ENCODE peak calls at places on chromosomes 1 and 21, in four cellular contexts. P is HL-60, G is Panc1, E is SK-N-MC. O is an unnamed sample.

GRCh38 chr21:37983336-37984095 is 67.3 kb upstream of the KCNJ6 start:
- DNase-seq in P (no peak), G (no peak), E (no peak), O (no peak)

GRCh38 chr1:31575373-31576140 is 758 bp upstream of the TINAGL1 start:
- DNase-seq in P (no peak), G (no peak), E (no peak), O (peak)

GRCh38 chr1:62613325-62613727 is 16.0 kb downstream of the ANGPTL3 start:
- DNase-seq in P (no peak), G (no peak), E (no peak), O (no peak)

GRCh38 chr1:112998592-112999235 is 42.7 kb upstream of the SLC16A1 start:
- DNase-seq in P (peak), G (no peak), E (peak), O (peak)

GRCh38 chr1:104082221-104082620 is 332.5 kb downstream of the AMY1C start:
- DNase-seq in P (no peak), G (no peak), E (no peak), O (no peak)

GRCh38 chr1:168161459-168161858 is 17.3 kb upstream of the TIPRL start:
- DNase-seq in P (no peak), G (no peak), E (peak), O (no peak)

GRCh38 chr1:65964123-65964522 is 171.4 kb downstream of the PDE4B start:
- DNase-seq in P (no peak), G (no peak), E (no peak), O (no peak)

GRCh38 chr21:16535100-16535418 is 805.3 kb downstream of the USP25 start:
- DNase-seq in P (no peak), G (no peak), E (no peak), O (peak)

GRCh38 chr1:8011923-8012858 is 13.9 kb downstream of the ERRFI1 start:
- DNase-seq in P (no peak), G (no peak), E (no peak), O (no peak)

GRCh38 chr1:222413436-222413835 is 134.5 kb downstream of the HHIPL2 start:
- DNase-seq in P (no peak), G (no peak), E (no peak), O (no peak)

GRCh38 chr1:32782086-32782485 is 35.1 kb downstream of the YARS1 start:
- DNase-seq in P (no peak), G (no peak), E (no peak), O (no peak)

GRCh38 chr1:10790155-10790707 is 6.2 kb downstream of the CASZ1 start:
- DNase-seq in P (no peak), G (no peak), E (no peak), O (no peak)

GRCh38 chr1:74858136-74858535 is 125.2 kb downstream of the TYW3 start:
- DNase-seq in P (no peak), G (no peak), E (no peak), O (no peak)

GRCh38 chr1:31689394-31689793 is 14.4 kb downstream of the COL16A1 start:
- DNase-seq in P (no peak), G (no peak), E (no peak), O (no peak)

GRCh38 chr1:169795687-169796086 is 980 bp upstream of the METTL18 start:
- DNase-seq in P (peak), G (no peak), E (no peak), O (no peak)

GRCh38 chr1:44807364-44808062 is 362 bp upstream of the DYNLT4 start:
- DNase-seq in P (peak), G (peak), E (no peak), O (peak)

GRCh38 chr1:103523346-103523745 is 2.2 kb upstream of the RNPC3 start:
- DNase-seq in P (no peak), G (no peak), E (no peak), O (no peak)

GRCh38 chr1:226444901-226445300 is 37.0 kb upstream of the PARP1 start:
- DNase-seq in P (no peak), G (no peak), E (no peak), O (no peak)

GRCh38 chr1:226446058-226446457 is 38.2 kb upstream of the PARP1 start:
- DNase-seq in P (no peak), G (no peak), E (no peak), O (no peak)

GRCh38 chr1:226443439-226443838 is 35.5 kb upstream of the PARP1 start:
- DNase-seq in P (no peak), G (no peak), E (no peak), O (no peak)

GRCh38 chr1:226449823-226450222 is 41.9 kb upstream of the PARP1 start:
- DNase-seq in P (no peak), G (no peak), E (no peak), O (no peak)

DNA sequence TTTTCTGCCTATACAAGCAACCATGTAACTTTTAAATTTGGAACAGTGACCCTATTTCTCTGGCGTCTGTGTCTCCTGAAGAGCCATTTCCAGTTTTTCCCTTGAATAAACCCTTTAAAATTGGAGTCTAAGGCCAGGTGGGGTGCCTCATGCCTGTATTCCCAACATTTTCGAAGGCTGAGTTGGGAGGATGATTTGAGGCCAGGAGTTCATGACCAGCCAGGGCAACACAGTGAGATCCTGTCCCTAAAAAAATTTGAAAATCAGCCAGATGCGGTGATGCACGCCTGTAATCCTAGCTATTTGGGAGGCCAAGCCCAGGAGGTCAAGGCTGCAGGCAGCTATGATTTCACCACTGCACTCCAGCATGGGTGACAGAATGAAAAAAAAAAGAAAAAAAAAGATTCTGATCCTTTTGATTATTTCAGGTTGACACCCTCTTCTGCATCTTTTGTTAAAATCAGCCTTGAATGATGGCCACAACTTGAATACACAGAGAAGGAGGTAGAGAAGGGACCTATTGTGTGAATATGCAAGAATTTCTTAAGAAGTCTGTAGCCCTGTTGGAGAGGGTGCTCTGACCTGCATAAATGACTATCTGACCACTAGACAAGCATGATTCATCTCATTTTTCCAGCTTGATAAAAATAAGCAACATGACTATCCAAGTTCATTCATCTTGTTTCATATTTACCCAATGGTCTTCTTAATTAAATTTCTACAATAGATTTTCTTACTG is 40.2 kb upstream of the PARP1 start:
- DNase-seq in P (no peak), G (no peak), E (no peak), O (no peak)
- H3K4me3 ChIP-seq in P (no peak), G (no peak), E (no peak), O (no peak)

GRCh38 chr1:52613611-52614373 is 11.6 kb downstream of the GPX7 start:
- DNase-seq in P (no peak), G (no peak), E (no peak), O (no peak)
- TF ChIP-seq POLR2AphosphoS5 in P (no peak), G (no peak), E (no peak), O (no peak)

DNA sequence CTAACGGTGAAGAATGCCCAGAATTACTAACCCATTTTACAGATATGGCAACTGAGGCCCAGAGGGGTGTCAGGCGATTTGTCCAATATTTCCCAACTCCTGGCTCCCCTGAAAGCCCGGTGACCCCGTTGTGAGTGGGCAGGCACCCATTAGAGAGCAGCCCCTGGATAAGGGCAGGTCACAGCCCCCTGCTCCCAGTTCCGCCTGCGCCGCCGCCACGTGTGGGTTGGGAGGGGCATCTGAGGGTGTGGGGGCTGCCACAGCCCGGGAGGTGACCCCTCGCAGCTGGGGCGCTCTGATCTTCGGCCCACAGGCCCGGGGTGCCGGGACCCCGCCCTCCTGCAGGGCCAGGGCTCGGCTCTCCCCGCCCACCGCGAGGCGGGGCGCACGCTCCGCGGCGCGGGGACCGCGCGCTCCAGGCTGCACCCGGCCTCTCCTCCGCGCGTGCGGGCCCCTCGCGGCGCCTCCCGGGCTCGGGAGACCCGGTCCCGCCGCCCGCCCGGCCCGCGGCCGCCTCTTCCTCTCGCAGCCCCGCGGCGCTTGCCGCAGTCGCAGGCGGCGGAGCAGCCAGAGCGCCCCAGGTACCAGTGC is at the start of gene HTR6:
- DNase-seq in P (no peak), G (no peak), E (no peak), O (no peak)
- H3K4me3 ChIP-seq in P (no peak), G (peak), E (peak), O (peak)

DNA sequence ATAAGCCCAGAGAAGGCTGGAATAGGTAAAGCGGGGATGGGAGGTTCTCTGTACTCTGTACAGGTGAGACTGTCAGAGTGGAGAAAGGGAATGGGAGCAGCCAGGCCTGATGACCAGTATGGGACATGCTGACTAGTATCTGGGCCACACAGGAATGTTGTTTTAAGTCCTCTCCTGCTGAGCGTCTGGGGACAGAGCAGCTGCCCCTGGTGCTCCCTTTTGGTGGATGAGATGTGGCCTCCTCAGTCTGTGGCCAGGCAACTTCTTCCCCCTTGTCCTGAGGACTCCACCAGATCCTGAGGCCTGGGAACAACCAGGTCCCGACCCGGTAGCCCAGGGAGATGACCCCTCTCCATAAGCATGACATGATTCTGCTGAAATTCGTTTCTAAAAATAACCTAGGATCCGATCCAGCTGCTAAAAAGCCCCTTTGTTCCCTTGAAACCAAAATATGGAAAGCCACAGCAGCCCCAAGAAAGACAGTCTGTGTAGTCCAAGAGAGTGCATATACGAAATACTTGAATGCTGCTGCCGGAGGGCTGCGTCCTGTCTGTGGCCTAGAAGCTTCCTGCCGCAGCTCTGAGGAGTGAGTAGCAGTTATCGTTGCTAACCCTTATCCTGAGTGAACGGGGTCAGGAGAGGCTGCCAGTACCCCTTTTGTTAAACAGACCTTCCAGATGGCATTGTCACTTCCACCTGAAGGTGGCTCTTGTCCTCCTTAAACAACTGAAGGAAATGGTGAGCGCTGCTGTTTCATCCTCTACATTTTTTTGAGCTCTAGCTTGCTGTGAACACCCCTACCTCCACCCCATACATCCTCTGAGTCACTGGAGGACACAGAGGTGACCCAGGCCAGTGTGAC is 47.1 kb downstream of the ATP2B4 start:
- DNase-seq in P (peak), G (peak), E (no peak), O (peak)
- TF ChIP-seq POLR2AphosphoS5 in P (peak), G (no peak), E (no peak), O (peak)

DNA sequence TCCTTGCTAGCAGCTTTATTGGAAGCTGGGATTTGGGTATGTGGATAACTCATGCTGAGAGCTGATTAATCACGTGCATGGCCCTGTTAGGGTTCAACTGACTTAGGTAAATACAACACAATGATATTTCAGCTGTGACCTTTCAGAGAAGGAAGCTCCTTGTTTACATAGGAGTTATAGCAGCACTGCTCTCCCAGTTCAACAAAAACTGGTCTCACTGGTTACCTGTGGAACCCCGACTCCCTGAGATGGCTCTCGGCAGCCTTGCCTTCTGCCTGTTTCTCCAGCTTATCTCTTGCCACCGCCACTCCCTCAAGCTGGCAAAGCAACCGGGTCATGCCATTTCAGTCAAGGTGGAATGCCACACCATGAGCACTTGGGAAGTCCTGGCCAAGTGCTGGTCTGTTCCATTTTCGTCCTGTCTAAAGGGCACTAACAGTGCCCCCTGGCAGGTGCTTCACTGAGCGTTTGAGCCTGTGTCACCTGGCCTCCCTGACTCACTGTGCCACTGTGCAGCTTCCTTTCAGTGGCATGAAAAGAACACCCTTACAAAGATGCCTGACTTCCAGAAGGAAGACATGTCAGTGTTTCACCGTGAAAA is 31.6 kb downstream of the DOP1B start:
- DNase-seq in P (no peak), G (no peak), E (no peak), O (no peak)
- H3K4me3 ChIP-seq in P (no peak), G (no peak), E (no peak), O (no peak)